ENCODE peak calls at places on chromosomes 2 and 18, in ten cellular contexts. E is MM.1S; G is dorsolateral prefrontal cortex; O is naive thymus-derived CD4-positive, alpha-beta T cell; U is NCI-H524 treated with DMSO at 0.1 percent for 48 hours; P is activated gamma-delta T cell treated with anti-CD3 and anti-CD28 coated beads, Interleukin-2, amount 50 U/mL, for 16 hours; V is AG08395; S is T-helper 17 cell; J is hypothalamus; H is gastrocnemius medialis. Y is an unnamed sample.

GRCh38 chr2:15979051-15979758 is 38.9 kb downstream of the MYCN start:
- DNase-seq in O (no peak), H (no peak), J (no peak), E (no peak), S (no peak), V (no peak), U (no peak), G (no peak), P (no peak), Y (no peak)

GRCh38 chr2:96683307-96683706 is 40.7 kb downstream of the FER1L5 start:
- DNase-seq in P (no peak), E (no peak), G (no peak), V (no peak), S (no peak), J (no peak), H (no peak), O (no peak), U (no peak), Y (no peak)

GRCh38 chr2:102237176-102237575 is 50.4 kb downstream of the IL1RL2 start:
- DNase-seq in J (no peak), O (no peak), P (no peak), E (no peak), V (no peak), U (no peak), G (no peak), H (no peak), S (no peak), Y (no peak)

GRCh38 chr2:238039985-238040384 is 20.8 kb upstream of the SCLY start:
- DNase-seq in J (no peak), P (no peak), H (no peak), O (no peak), V (no peak), U (no peak), S (no peak), G (no peak), E (no peak), Y (no peak)

GRCh38 chr2:176536739-176537138 is 267.5 kb downstream of the MTX2 start:
- DNase-seq in O (no peak), P (no peak), U (no peak), G (no peak), J (no peak), S (no peak), E (no peak), V (no peak), H (no peak), Y (no peak)

GRCh38 chr2:30232027-30232800 is 880 bp downstream of the LBH start:
- DNase-seq in O (peak), J (no peak), P (peak), V (peak), S (peak), E (no peak), U (no peak), G (no peak), H (no peak), Y (no peak)

GRCh38 chr2:33441235-33441810 is 35.1 kb upstream of the RASGRP3 start:
- DNase-seq in U (peak), S (no peak), H (peak), V (peak), G (peak), P (peak), O (no peak), E (peak), J (peak), Y (no peak)

GRCh38 chr18:59556265-59556664 is 141.0 kb downstream of the CCBE1 start:
- DNase-seq in P (no peak), J (no peak), E (no peak), H (no peak), O (no peak), S (no peak), G (no peak), V (peak), U (no peak), Y (no peak)

GRCh38 chr2:240983361-240983995 is 14.9 kb upstream of the SNED1 start:
- DNase-seq in O (peak), P (no peak), S (peak), G (no peak), J (no peak), E (no peak), V (no peak), U (no peak), H (peak), Y (no peak)

GRCh38 chr2:70188460-70188859 is 2.4 kb downstream of the C2orf42 start:
- DNase-seq in J (no peak), G (no peak), O (no peak), V (no peak), H (no peak), U (no peak), P (no peak), E (no peak), S (no peak), Y (no peak)

GRCh38 chr2:12031871-12032270 is 285.4 kb downstream of the LPIN1 start:
- DNase-seq in S (no peak), V (no peak), G (no peak), P (no peak), J (no peak), O (no peak), H (no peak), E (no peak), U (no peak), Y (no peak)